ENCODE peak calls at places on chromosome 20, in six cellular contexts. One of them, this sample, is unnamed.

GRCh38 chr20:36836591-36837329 is 39.2 kb upstream of the TLDC2 start:
- DNase-seq in uterus: no peak
- DNase-seq in K562: peak; percentile 77
- DNase-seq in sigmoid colon: peak; percentile 67
- DNase-seq in transverse colon: peak; percentile 83
- DNase-seq in breast epithelium: no peak
- DNase-seq in this sample: no peak

GRCh38 chr20:48066851-48067250 is 281.6 kb upstream of the SULF2 start:
- DNase-seq in sigmoid colon: no peak
- DNase-seq in K562: peak; percentile 43
- DNase-seq in breast epithelium: no peak
- DNase-seq in uterus: no peak
- DNase-seq in transverse colon: no peak
- DNase-seq in this sample: no peak

GRCh38 chr20:916125-916799 is at the start of gene ANGPT4:
- DNase-seq in transverse colon: no peak
- DNase-seq in sigmoid colon: no peak
- DNase-seq in K562: no peak
- DNase-seq in uterus: no peak
- DNase-seq in breast epithelium: no peak
- DNase-seq in this sample: no peak

GRCh38 chr20:6765469-6766058 is 1.9 kb upstream of the BMP2 start:
- DNase-seq in sigmoid colon: no peak
- DNase-seq in uterus: no peak
- DNase-seq in K562: peak; percentile 5
- DNase-seq in breast epithelium: no peak
- DNase-seq in transverse colon: no peak
- DNase-seq in this sample: no peak

GRCh38 chr20:57013741-57014140 is 252.7 kb downstream of the BMP7 start:
- DNase-seq in transverse colon: no peak
- DNase-seq in breast epithelium: no peak
- DNase-seq in K562: peak; percentile 34
- DNase-seq in sigmoid colon: no peak
- DNase-seq in uterus: no peak
- DNase-seq in this sample: no peak

GRCh38 chr20:46772901-46773300 is 63.5 kb downstream of the SLC2A10 start:
- DNase-seq in K562: peak; percentile 40
- DNase-seq in sigmoid colon: no peak
- DNase-seq in uterus: no peak
- DNase-seq in transverse colon: no peak
- DNase-seq in breast epithelium: no peak
- DNase-seq in this sample: no peak

GRCh38 chr20:57849126-57849867 is 139.5 kb upstream of the PMEPA1 start:
- DNase-seq in transverse colon: no peak
- DNase-seq in sigmoid colon: peak; percentile 13
- DNase-seq in uterus: no peak
- DNase-seq in K562: no peak
- DNase-seq in breast epithelium: peak; percentile 48
- DNase-seq in this sample: no peak

GRCh38 chr20:57056651-57057050 is 209.8 kb downstream of the BMP7 start:
- DNase-seq in sigmoid colon: peak; percentile 19
- DNase-seq in transverse colon: no peak
- DNase-seq in uterus: no peak
- DNase-seq in breast epithelium: no peak
- DNase-seq in K562: no peak
- DNase-seq in this sample: no peak

GRCh38 chr20:13205848-13206434 is 15.1 kb upstream of the ISM1 start:
- DNase-seq in transverse colon: no peak
- DNase-seq in uterus: no peak
- DNase-seq in sigmoid colon: no peak
- DNase-seq in K562: no peak
- DNase-seq in breast epithelium: no peak
- DNase-seq in this sample: no peak

GRCh38 chr20:24962510-24962909 is 13.4 kb downstream of the CST7 start:
- DNase-seq in K562: no peak
- DNase-seq in sigmoid colon: peak; percentile 24
- DNase-seq in breast epithelium: no peak
- DNase-seq in transverse colon: no peak
- DNase-seq in uterus: no peak
- DNase-seq in this sample: no peak

GRCh38 chr20:23641936-23642751 is 4.4 kb upstream of the CST3 start:
- DNase-seq in transverse colon: no peak
- DNase-seq in breast epithelium: no peak
- DNase-seq in uterus: no peak
- DNase-seq in sigmoid colon: peak; percentile 84
- DNase-seq in K562: no peak
- DNase-seq in this sample: peak; percentile 75

GRCh38 chr20:35952480-35953410 is 1.6 kb downstream of the SCAND1 start:
- DNase-seq in sigmoid colon: no peak
- DNase-seq in transverse colon: no peak
- DNase-seq in K562: peak; percentile 48
- DNase-seq in uterus: no peak
- DNase-seq in breast epithelium: no peak
- DNase-seq in this sample: no peak

GRCh38 chr20:17622086-17622850 is 52.4 kb downstream of the DSTN start:
- DNase-seq in sigmoid colon: peak; percentile 44
- DNase-seq in transverse colon: peak; percentile 3
- DNase-seq in uterus: no peak
- DNase-seq in breast epithelium: no peak
- DNase-seq in K562: no peak
- DNase-seq in this sample: no peak

GRCh38 chr20:35726759-35727711 is 15.0 kb downstream of the RBM39 start:
- DNase-seq in transverse colon: no peak
- DNase-seq in breast epithelium: no peak
- DNase-seq in uterus: no peak
- DNase-seq in sigmoid colon: no peak
- DNase-seq in K562: no peak
- DNase-seq in this sample: no peak

GRCh38 chr20:38915355-38915754 is 10.9 kb upstream of the FAM83D start:
- DNase-seq in K562: no peak
- DNase-seq in transverse colon: no peak
- DNase-seq in sigmoid colon: no peak
- DNase-seq in breast epithelium: no peak
- DNase-seq in uterus: no peak
- DNase-seq in this sample: no peak

GRCh38 chr20:57498425-57499400 is 26.2 kb downstream of the CTCFL start:
- DNase-seq in sigmoid colon: no peak
- DNase-seq in uterus: no peak
- DNase-seq in breast epithelium: no peak
- DNase-seq in K562: no peak
- DNase-seq in transverse colon: no peak
- DNase-seq in this sample: no peak

GRCh38 chr20:45548410-45548809 is 1.2 kb upstream of the EPPIN start:
- DNase-seq in transverse colon: no peak
- DNase-seq in uterus: no peak
- DNase-seq in breast epithelium: no peak
- DNase-seq in sigmoid colon: no peak
- DNase-seq in K562: no peak
- DNase-seq in this sample: no peak

GRCh38 chr20:20827992-20828597 is 115.7 kb upstream of the RALGAPA2 start:
- DNase-seq in breast epithelium: no peak
- DNase-seq in uterus: no peak
- DNase-seq in sigmoid colon: no peak
- DNase-seq in transverse colon: no peak
- DNase-seq in K562: no peak
- DNase-seq in this sample: no peak

GRCh38 chr20:962223-962622 is 39.9 kb downstream of the RSPO4 start:
- DNase-seq in transverse colon: no peak
- DNase-seq in breast epithelium: no peak
- DNase-seq in K562: no peak
- DNase-seq in sigmoid colon: no peak
- DNase-seq in uterus: no peak
- DNase-seq in this sample: no peak

DNA sequence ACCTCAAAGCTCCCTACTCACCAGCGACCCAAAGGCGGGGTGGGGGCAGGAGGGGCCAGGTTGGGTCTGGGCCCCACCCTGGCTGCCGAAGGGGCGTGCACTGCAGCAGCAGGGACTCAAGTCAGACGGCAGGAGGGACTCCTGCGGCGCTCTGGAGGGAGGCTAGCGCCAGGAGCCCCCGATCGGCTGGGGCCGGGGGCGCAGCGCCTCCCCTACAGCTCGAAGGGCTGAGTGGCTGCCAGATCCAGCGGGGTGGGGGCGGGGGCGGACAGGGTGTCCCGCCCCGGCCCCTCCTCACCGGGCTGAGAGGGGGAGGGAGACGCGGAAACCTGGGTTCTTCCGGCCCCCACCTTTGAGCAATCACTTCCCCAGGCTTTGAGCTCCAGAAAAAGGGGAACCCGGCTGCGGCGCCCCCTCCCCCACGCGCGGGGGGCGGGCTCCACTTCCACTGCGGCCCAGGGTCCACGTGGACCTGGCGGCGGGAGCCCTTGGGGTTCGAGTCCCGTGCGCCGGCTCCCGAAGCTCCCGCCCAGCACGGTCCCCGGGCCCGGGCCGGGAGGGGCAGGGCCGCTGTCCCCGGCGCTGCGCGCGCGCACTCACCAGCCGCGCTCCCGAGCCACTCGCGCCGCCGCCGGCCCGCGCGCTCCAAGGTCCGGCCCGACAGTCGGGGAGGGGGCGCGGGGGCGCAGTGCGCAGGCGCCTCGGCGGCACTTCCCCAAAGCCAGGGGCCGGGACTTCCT is at the start of gene RGS19:
- DNase-seq in sigmoid colon: peak; percentile 85
- DNase-seq in uterus: peak; percentile 56
- DNase-seq in K562: peak; percentile 92
- DNase-seq in breast epithelium: peak; percentile 45
- DNase-seq in transverse colon: peak; percentile 76
- DNase-seq in this sample: peak; percentile 79
- TF ChIP-seq POLR2A in sigmoid colon: no peak
- TF ChIP-seq POLR2A in uterus: no peak
- TF ChIP-seq POLR2A in K562: peak; percentile 63
- TF ChIP-seq POLR2A in breast epithelium: no peak
- TF ChIP-seq POLR2A in transverse colon: no peak
- TF ChIP-seq POLR2A in this sample: peak; percentile 35

DNA sequence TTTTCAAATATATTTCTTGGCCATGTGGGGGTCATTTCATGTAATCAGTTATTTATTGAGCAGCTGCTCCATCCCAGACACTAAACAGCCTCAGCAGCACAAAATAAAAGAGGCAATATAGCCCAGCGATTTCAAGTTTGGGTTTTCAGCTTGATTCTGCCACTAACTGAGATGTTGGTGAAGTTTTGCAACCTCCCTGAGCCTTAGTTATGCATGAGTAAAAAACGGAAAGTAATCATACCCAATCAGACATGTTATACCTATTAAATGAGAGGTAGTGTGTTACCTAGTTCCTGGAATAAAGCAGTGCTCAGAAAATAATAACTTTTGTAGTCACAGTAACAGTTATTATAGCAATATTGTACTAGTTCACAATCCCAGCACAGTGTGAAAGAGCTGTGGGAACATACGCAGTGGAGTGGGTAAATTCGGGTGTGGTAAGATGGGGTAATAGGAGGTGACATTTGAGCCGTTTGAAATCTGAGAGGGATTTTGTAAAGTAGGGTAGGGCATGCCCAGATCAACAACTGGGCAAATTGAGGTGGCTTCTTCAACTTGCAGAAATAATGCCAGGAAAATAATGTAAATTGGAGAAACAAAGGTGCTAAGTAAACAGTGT is 1.5 kb downstream of the SLC9A8 start:
- DNase-seq in transverse colon: no peak
- DNase-seq in breast epithelium: no peak
- DNase-seq in K562: no peak
- DNase-seq in sigmoid colon: no peak
- DNase-seq in uterus: no peak
- DNase-seq in this sample: no peak
- TF ChIP-seq POLR2A in transverse colon: no peak
- TF ChIP-seq POLR2A in breast epithelium: no peak
- TF ChIP-seq POLR2A in K562: no peak
- TF ChIP-seq POLR2A in sigmoid colon: no peak
- TF ChIP-seq POLR2A in uterus: no peak
- TF ChIP-seq POLR2A in this sample: no peak

GRCh38 chr20:59005523-59006166 is 1.4 kb downstream of the CTSZ start:
- DNase-seq in uterus: no peak
- DNase-seq in sigmoid colon: peak; percentile 61
- DNase-seq in K562: no peak
- DNase-seq in breast epithelium: no peak
- DNase-seq in transverse colon: no peak
- DNase-seq in this sample: no peak
- TF ChIP-seq POLR2A in uterus: no peak
- TF ChIP-seq POLR2A in sigmoid colon: no peak
- TF ChIP-seq POLR2A in K562: no peak
- TF ChIP-seq POLR2A in breast epithelium: no peak
- TF ChIP-seq POLR2A in transverse colon: no peak
- TF ChIP-seq POLR2A in this sample: no peak

GRCh38 chr20:63740501-63741353 is 1.2 kb downstream of the SLC2A4RG start:
- DNase-seq in breast epithelium: peak; percentile 90
- DNase-seq in uterus: peak; percentile 98
- DNase-seq in K562: peak; percentile 87
- DNase-seq in transverse colon: peak; percentile 93
- DNase-seq in sigmoid colon: peak; percentile 98
- DNase-seq in this sample: peak; percentile 98

GRCh38 chr20:63740070-63740500 is 509 bp downstream of the SLC2A4RG start:
- DNase-seq in transverse colon: peak; percentile 52
- DNase-seq in sigmoid colon: peak; percentile 78
- DNase-seq in uterus: peak; percentile 75
- DNase-seq in breast epithelium: no peak
- DNase-seq in K562: peak; percentile 82
- DNase-seq in this sample: peak; percentile 76

GRCh38 chr20:63737940-63738686 is 1.5 kb upstream of the SLC2A4RG start:
- DNase-seq in K562: peak; percentile 17
- DNase-seq in breast epithelium: no peak
- DNase-seq in transverse colon: peak; percentile 52
- DNase-seq in uterus: no peak
- DNase-seq in sigmoid colon: peak; percentile 75
- DNase-seq in this sample: no peak

GRCh38 chr20:63738687-63739128 is 868 bp upstream of the SLC2A4RG start:
- DNase-seq in transverse colon: peak; percentile 80
- DNase-seq in sigmoid colon: peak; percentile 89
- DNase-seq in uterus: peak; percentile 68
- DNase-seq in breast epithelium: no peak
- DNase-seq in K562: peak; percentile 67
- DNase-seq in this sample: no peak

DNA sequence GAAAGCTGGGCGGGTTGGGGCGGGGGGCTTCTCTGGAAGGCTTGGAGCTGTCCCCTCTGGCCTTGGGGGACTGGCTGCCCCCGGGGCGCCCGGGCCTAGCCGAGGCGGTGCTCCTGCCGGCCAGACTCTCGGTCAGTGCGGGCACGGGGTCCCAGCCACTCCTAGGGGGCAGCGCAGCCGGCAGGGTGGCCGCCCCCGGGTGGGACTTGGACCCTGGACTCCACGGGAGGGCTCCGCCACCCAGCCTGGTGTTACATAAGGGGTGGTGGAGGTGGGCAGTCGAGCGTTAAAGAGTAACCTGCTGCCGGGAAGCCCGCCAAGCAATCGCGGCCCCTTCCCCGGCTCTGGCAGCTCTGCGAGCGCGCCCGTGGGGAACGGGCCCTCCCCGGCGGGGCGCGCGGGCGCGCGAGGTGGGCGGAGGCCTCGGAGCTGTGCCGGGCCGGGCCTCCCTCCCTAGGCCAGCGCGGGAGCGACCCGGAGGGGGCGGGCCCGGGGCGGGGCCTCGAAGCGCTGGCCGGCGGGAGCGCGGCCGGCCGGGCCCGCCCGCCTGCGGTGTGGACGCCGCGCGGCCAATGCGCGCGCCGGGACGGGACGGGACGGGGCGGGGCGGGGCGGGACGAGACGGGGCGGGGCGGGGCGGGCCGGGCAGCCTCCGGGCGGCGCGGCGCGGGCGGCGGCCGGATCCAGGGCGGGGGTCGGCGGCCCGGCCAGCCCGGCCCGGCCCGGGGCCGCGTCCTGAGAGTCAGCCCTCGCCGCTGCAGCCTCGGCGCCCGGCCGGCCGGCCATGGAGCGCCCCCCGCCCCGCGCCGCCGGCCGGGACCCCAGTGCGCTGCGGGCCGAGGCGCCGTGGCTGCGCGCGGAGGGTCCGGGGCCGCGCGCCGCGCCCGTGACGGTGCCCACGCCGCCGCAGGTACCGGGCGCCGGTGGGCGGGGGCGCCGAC is at the start of gene SLC2A4RG:
- DNase-seq in uterus: peak; percentile 85
- DNase-seq in K562: peak; percentile 97
- DNase-seq in breast epithelium: peak; percentile 72
- DNase-seq in transverse colon: peak; percentile 87
- DNase-seq in sigmoid colon: peak; percentile 89
- DNase-seq in this sample: peak; percentile 97
- TF ChIP-seq POLR2A in uterus: no peak
- TF ChIP-seq POLR2A in K562: peak; percentile 40
- TF ChIP-seq POLR2A in breast epithelium: no peak
- TF ChIP-seq POLR2A in transverse colon: peak; percentile 3
- TF ChIP-seq POLR2A in sigmoid colon: no peak
- TF ChIP-seq POLR2A in this sample: no peak

This sample was measured in H54.